ENCODE peak calls at places on chromosomes 16 and 17, in eight cellular contexts. C, U, S, G, P, Z, I and W are unnamed samples.

GRCh38 chr16:11835891-11836652 is 15.3 kb downstream of the RSL1D1 start:
- DNase-seq in U (no peak), I (no peak), G (peak; percentile 51), Z (no peak), P (no peak), S (peak; percentile 82), C (no peak), W (no peak)

GRCh38 chr17:49872776-49873377 is 25.0 kb upstream of the TAC4 start:
- DNase-seq in C (no peak), I (no peak), U (no peak), Z (no peak), S (no peak), P (no peak), G (no peak), W (no peak)

GRCh38 chr17:56499799-56500388 is 93.6 kb upstream of the NOG start:
- DNase-seq in I (no peak), S (peak; percentile 24), Z (no peak), C (peak; percentile 71), U (no peak), G (peak; percentile 21), P (no peak), W (no peak)

GRCh38 chr16:72905581-72905980 is 142.3 kb downstream of the ZFHX3 start:
- DNase-seq in P (no peak), G (peak; percentile 11), I (no peak), Z (no peak), U (no peak), C (no peak), S (peak; percentile 26), W (no peak)

GRCh38 chr17:75271955-75272847 is 1.2 kb upstream of the MIF4GD start:
- DNase-seq in G (no peak), C (peak; percentile 56), Z (no peak), I (no peak), P (no peak), S (peak; percentile 79), U (no peak), W (no peak)

GRCh38 chr17:47895254-47895855 is 681 bp upstream of the SP2 start:
- DNase-seq in S (peak; percentile 56), I (peak; percentile 40), P (no peak), C (peak; percentile 42), G (peak; percentile 49), Z (no peak), U (no peak), W (peak; percentile 43)

GRCh38 chr16:81447383-81448101 is 2.9 kb downstream of the CMIP start:
- DNase-seq in C (peak; percentile 66), G (no peak), S (no peak), I (no peak), U (peak; percentile 39), Z (no peak), P (peak; percentile 61), W (peak; percentile 78)

GRCh38 chr16:72542103-72542502 is 370.1 kb upstream of the PMFBP1 start:
- DNase-seq in S (no peak), Z (no peak), G (no peak), C (no peak), U (no peak), I (no peak), P (no peak), W (no peak)

GRCh38 chr17:72118588-72119279 is 2.1 kb upstream of the SOX9 start:
- DNase-seq in G (peak; percentile 77), U (peak; percentile 71), Z (no peak), P (peak; percentile 83), C (peak; percentile 49), S (peak; percentile 91), I (peak; percentile 43), W (no peak)

GRCh38 chr16:50279142-50279865 is 13.0 kb downstream of the ADCY7 start:
- DNase-seq in P (peak; percentile 30), C (peak; percentile 97), U (peak; percentile 76), G (no peak), Z (peak; percentile 18), I (peak; percentile 80), S (no peak), W (peak; percentile 93)

GRCh38 chr17:27591986-27592385 is 39.0 kb upstream of the LGALS9 start:
- DNase-seq in G (no peak), Z (no peak), I (no peak), C (no peak), P (no peak), S (no peak), U (no peak), W (no peak)

GRCh38 chr17:49038138-49038537 is 41.0 kb downstream of the IGF2BP1 start:
- DNase-seq in U (no peak), C (no peak), P (no peak), S (no peak), Z (no peak), G (no peak), I (no peak), W (no peak)

GRCh38 chr17:56144205-56144604 is 9.1 kb upstream of the ANKFN1 start:
- DNase-seq in I (no peak), U (no peak), P (no peak), C (no peak), S (no peak), G (no peak), Z (no peak), W (no peak)

GRCh38 chr16:10878644-10879498 is 1.9 kb downstream of the CIITA start:
- DNase-seq in C (no peak), P (peak; percentile 40), Z (peak; percentile 28), G (peak; percentile 24), U (no peak), S (peak; percentile 60), I (peak; percentile 61), W (peak; percentile 55)

GRCh38 chr16:35102780-35103403 is 1643.5 kb downstream of the TP53TG3F start:
- DNase-seq in S (no peak), P (no peak), I (no peak), Z (no peak), U (no peak), G (no peak), C (peak; percentile 69), W (no peak)

GRCh38 chr16:8936421-8936820 is 27.3 kb downstream of the USP7 start:
- DNase-seq in I (no peak), Z (no peak), U (no peak), S (peak; percentile 65), P (no peak), C (peak; percentile 46), G (peak; percentile 27), W (no peak)

GRCh38 chr16:15770512-15770911 is 86.3 kb downstream of the MYH11 start:
- DNase-seq in P (no peak), S (peak; percentile 50), I (no peak), G (peak; percentile 93), U (no peak), Z (no peak), C (no peak), W (no peak)

DNA sequence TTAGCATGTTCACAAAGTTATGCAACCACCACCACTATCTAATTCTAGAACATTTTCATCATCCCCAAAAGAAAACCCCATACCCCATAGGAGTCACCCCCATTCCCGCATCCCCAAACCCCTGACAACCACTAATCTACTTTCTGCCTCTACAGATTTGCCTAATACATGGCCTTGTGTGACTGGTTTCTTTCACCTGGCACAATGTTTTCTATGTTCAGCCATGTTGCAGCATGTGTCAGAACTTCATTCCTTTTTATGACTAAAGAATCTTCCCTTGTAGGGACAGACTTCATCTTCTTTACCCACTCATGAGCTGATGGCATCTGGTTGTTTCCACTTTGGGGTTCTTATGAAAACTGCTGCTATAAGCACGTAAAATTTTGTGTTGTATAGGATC is 34.6 kb downstream of the CYTH1 start:
- DNase-seq in I (no peak), C (no peak), S (peak; percentile 42), U (no peak), P (no peak), Z (no peak), G (no peak), W (no peak)
- TF ChIP-seq CTCF in I (no peak), C (no peak), S (no peak), U (no peak), P (no peak), Z (no peak), G (no peak), W (no peak)

GRCh38 chr16:5918553-5919127 is 821.0 kb upstream of the EEF2KMT start:
- DNase-seq in I (no peak), C (no peak), U (no peak), G (no peak), S (no peak), P (no peak), Z (no peak), W (no peak)
- TF ChIP-seq CTCF in I (no peak), C (peak; percentile 31), U (no peak), G (no peak), S (no peak), P (no peak), Z (no peak), W (no peak)

GRCh38 chr17:7242717-7243576 is 698 bp upstream of the GABARAP start:
- DNase-seq in Z (peak; percentile 98), I (peak; percentile 95), G (peak; percentile 98), U (peak; percentile 95), S (peak; percentile 98), C (peak; percentile 90), P (peak; percentile 94), W (peak; percentile 97)
- TF ChIP-seq CTCF in Z (peak; percentile 23), I (no peak), G (no peak), U (no peak), S (no peak), C (no peak), P (peak; percentile 7), W (no peak)

GRCh38 chr16:30567991-30568638 is 3.4 kb downstream of the ZNF688 start:
- DNase-seq in G (peak; percentile 76), S (peak; percentile 87), Z (no peak), I (no peak), C (peak; percentile 88), U (no peak), P (no peak), W (peak; percentile 84)

GRCh38 chr16:30569746-30570325 is 1.7 kb downstream of the ZNF688 start:
- DNase-seq in P (no peak), Z (peak; percentile 32), C (no peak), G (no peak), U (no peak), I (no peak), S (no peak), W (no peak)

GRCh38 chr16:30574678-30575077 is 3.2 kb upstream of the ZNF688 start:
- DNase-seq in P (no peak), U (no peak), G (no peak), S (no peak), Z (no peak), I (no peak), C (no peak), W (no peak)

GRCh38 chr16:30570621-30571443 is 682 bp downstream of the ZNF688 start:
- DNase-seq in I (peak; percentile 31), S (peak; percentile 52), Z (peak; percentile 70), G (peak; percentile 25), C (no peak), P (no peak), U (no peak), W (no peak)

DNA sequence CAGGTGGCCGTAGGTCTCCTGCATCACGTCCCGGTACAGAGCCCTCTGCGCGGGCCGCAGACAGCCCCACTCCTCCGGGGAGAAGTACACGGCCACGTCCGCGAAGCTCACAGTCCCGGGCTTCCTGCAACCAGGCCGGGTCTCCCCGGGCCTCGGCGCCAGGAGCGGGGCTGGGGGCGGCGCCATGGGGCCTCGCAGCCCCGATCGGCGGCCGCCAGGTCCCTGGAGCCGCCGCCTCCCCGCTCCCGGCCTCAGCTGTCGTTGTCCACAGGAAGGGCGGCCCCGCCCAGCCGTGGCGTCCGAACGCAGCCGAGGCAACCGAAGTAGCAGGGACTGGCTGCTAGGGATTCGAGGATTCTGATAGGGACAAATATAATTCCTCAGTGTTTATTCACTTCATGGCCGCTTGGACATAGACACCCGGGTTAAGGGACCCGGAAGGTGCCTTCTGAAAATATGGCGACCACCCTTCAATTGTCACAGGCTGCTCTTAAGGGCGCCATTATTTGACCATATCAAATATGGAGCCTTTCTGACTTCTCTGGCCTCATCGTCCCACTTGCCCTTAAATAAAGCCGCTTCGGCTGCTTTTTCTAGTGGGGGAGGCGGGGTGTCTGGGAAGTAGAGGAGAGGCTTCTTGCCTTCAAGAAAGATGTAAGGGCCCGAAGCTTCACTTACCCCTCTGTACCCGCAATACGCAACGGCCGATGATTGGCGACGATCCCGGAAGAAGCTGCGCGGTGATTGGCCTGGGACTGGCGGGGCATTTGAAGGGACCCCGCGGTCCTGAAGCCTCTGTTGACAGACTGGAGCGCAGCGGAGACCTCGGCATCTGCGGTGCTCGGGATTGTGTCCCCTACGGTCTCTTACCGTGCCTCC is at the start of gene ZNF688:
- DNase-seq in U (peak; percentile 97), I (peak; percentile 98), G (peak; percentile 98), Z (peak; percentile 97), P (peak; percentile 97), C (peak; percentile 98), S (peak; percentile 97), W (peak; percentile 97)
- TF ChIP-seq CTCF in U (no peak), I (no peak), G (no peak), Z (peak; percentile 22), P (no peak), C (no peak), S (no peak), W (no peak)